ENCODE peak calls at places on chromosome 21, in seven cellular contexts. One of them, this sample, is unnamed.

GRCh38 chr21:39537571-39537970 is 75.2 kb upstream of the B3GALT5 start:
- DNase-seq in substantia nigra: no peak
- DNase-seq in C1 segment of cervical spinal cord: no peak
- DNase-seq in pancreas: no peak
- DNase-seq in EL: no peak
- DNase-seq in NCI-H774: no peak
- DNase-seq in HS-5: no peak
- DNase-seq in this sample: no peak

GRCh38 chr21:42685036-42685435 is 31.6 kb downstream of the PDE9A start:
- DNase-seq in substantia nigra: no peak
- DNase-seq in C1 segment of cervical spinal cord: no peak
- DNase-seq in pancreas: no peak
- DNase-seq in EL: no peak
- DNase-seq in NCI-H774: no peak
- DNase-seq in HS-5: no peak
- DNase-seq in this sample: no peak

GRCh38 chr21:37562920-37563640 is 196.5 kb downstream of the DYRK1A start:
- DNase-seq in substantia nigra: no peak
- DNase-seq in C1 segment of cervical spinal cord: no peak
- DNase-seq in pancreas: peak
- DNase-seq in EL: no peak
- DNase-seq in NCI-H774: no peak
- DNase-seq in HS-5: no peak
- DNase-seq in this sample: no peak

GRCh38 chr21:22342855-22343254 is 1344.6 kb downstream of the NCAM2 start:
- DNase-seq in substantia nigra: no peak
- DNase-seq in C1 segment of cervical spinal cord: no peak
- DNase-seq in pancreas: peak
- DNase-seq in EL: no peak
- DNase-seq in NCI-H774: peak
- DNase-seq in HS-5: no peak
- DNase-seq in this sample: no peak

GRCh38 chr21:24375201-24375600 is 1232.1 kb downstream of the MRPL39 start:
- DNase-seq in substantia nigra: no peak
- DNase-seq in C1 segment of cervical spinal cord: no peak
- DNase-seq in pancreas: no peak
- DNase-seq in EL: no peak
- DNase-seq in NCI-H774: no peak
- DNase-seq in HS-5: no peak
- DNase-seq in this sample: no peak

GRCh38 chr21:21101911-21102310 is 103.7 kb downstream of the NCAM2 start:
- DNase-seq in substantia nigra: peak
- DNase-seq in C1 segment of cervical spinal cord: no peak
- DNase-seq in pancreas: no peak
- DNase-seq in EL: peak
- DNase-seq in NCI-H774: no peak
- DNase-seq in HS-5: peak
- DNase-seq in this sample: no peak

GRCh38 chr21:37552496-37553399 is 186.2 kb downstream of the DYRK1A start:
- DNase-seq in substantia nigra: no peak
- DNase-seq in C1 segment of cervical spinal cord: no peak
- DNase-seq in pancreas: no peak
- DNase-seq in EL: no peak
- DNase-seq in NCI-H774: no peak
- DNase-seq in HS-5: no peak
- DNase-seq in this sample: no peak

GRCh38 chr21:15592271-15592860 is 137.4 kb upstream of the USP25 start:
- DNase-seq in substantia nigra: no peak
- DNase-seq in C1 segment of cervical spinal cord: no peak
- DNase-seq in pancreas: no peak
- DNase-seq in EL: peak
- DNase-seq in NCI-H774: peak
- DNase-seq in HS-5: peak
- DNase-seq in this sample: peak

GRCh38 chr21:43923391-43923790 is 58.4 kb downstream of the AGPAT3 start:
- DNase-seq in substantia nigra: peak
- DNase-seq in C1 segment of cervical spinal cord: no peak
- DNase-seq in pancreas: peak
- DNase-seq in EL: peak
- DNase-seq in NCI-H774: no peak
- DNase-seq in HS-5: no peak
- DNase-seq in this sample: no peak

GRCh38 chr21:45882641-45883040 is 98.9 kb upstream of the COL6A1 start:
- DNase-seq in substantia nigra: no peak
- DNase-seq in C1 segment of cervical spinal cord: no peak
- DNase-seq in pancreas: no peak
- DNase-seq in EL: no peak
- DNase-seq in NCI-H774: no peak
- DNase-seq in HS-5: no peak
- DNase-seq in this sample: no peak

GRCh38 chr21:46237474-46237873 is 8.9 kb upstream of the LSS start:
- DNase-seq in substantia nigra: no peak
- DNase-seq in C1 segment of cervical spinal cord: no peak
- DNase-seq in pancreas: no peak
- DNase-seq in EL: no peak
- DNase-seq in NCI-H774: no peak
- DNase-seq in HS-5: no peak
- DNase-seq in this sample: no peak

GRCh38 chr21:32442566-32443318 is 30.2 kb downstream of the EVA1C start:
- DNase-seq in substantia nigra: no peak
- DNase-seq in C1 segment of cervical spinal cord: no peak
- DNase-seq in pancreas: no peak
- DNase-seq in EL: no peak
- DNase-seq in NCI-H774: no peak
- DNase-seq in HS-5: no peak
- DNase-seq in this sample: no peak

GRCh38 chr21:15850645-15851044 is 120.9 kb downstream of the USP25 start:
- DNase-seq in substantia nigra: no peak
- DNase-seq in C1 segment of cervical spinal cord: no peak
- DNase-seq in pancreas: no peak
- DNase-seq in EL: peak
- DNase-seq in NCI-H774: no peak
- DNase-seq in HS-5: peak
- DNase-seq in this sample: no peak

GRCh38 chr21:9756677-9757076 is 764.7 kb upstream of the TPTE start:
- DNase-seq in substantia nigra: no peak
- DNase-seq in C1 segment of cervical spinal cord: no peak
- DNase-seq in pancreas: no peak
- DNase-seq in EL: no peak
- DNase-seq in NCI-H774: no peak
- DNase-seq in HS-5: no peak
- DNase-seq in this sample: no peak

GRCh38 chr21:43718872-43719747 is at the start of gene PDXK:
- DNase-seq in substantia nigra: peak
- DNase-seq in C1 segment of cervical spinal cord: peak
- DNase-seq in pancreas: peak
- DNase-seq in EL: peak
- DNase-seq in NCI-H774: peak
- DNase-seq in HS-5: no peak
- DNase-seq in this sample: peak

GRCh38 chr21:41228492-41228891 is 60.5 kb downstream of the BACE2 start:
- DNase-seq in substantia nigra: no peak
- DNase-seq in C1 segment of cervical spinal cord: no peak
- DNase-seq in pancreas: no peak
- DNase-seq in EL: no peak
- DNase-seq in NCI-H774: no peak
- DNase-seq in HS-5: no peak
- DNase-seq in this sample: no peak

GRCh38 chr21:17921579-17922530 is 102.7 kb upstream of the C21orf91 start:
- DNase-seq in substantia nigra: no peak
- DNase-seq in C1 segment of cervical spinal cord: no peak
- DNase-seq in pancreas: peak
- DNase-seq in EL: peak
- DNase-seq in NCI-H774: no peak
- DNase-seq in HS-5: peak
- DNase-seq in this sample: no peak

GRCh38 chr21:38088916-38089762 is 167.7 kb upstream of the KCNJ15 start:
- DNase-seq in substantia nigra: no peak
- DNase-seq in C1 segment of cervical spinal cord: no peak
- DNase-seq in pancreas: no peak
- DNase-seq in EL: no peak
- DNase-seq in NCI-H774: no peak
- DNase-seq in HS-5: no peak
- DNase-seq in this sample: no peak

GRCh38 chr21:45507523-45507875 is 34.7 kb downstream of the SLC19A1 start:
- DNase-seq in substantia nigra: no peak
- DNase-seq in C1 segment of cervical spinal cord: no peak
- DNase-seq in pancreas: no peak
- DNase-seq in EL: no peak
- DNase-seq in NCI-H774: no peak
- DNase-seq in HS-5: no peak
- DNase-seq in this sample: no peak

GRCh38 chr21:26425576-26425975 is 147.5 kb downstream of the CYYR1 start:
- DNase-seq in substantia nigra: no peak
- DNase-seq in C1 segment of cervical spinal cord: no peak
- DNase-seq in pancreas: no peak
- DNase-seq in EL: no peak
- DNase-seq in NCI-H774: no peak
- DNase-seq in HS-5: no peak
- DNase-seq in this sample: no peak

GRCh38 chr21:46515109-46515508 is 56.4 kb downstream of the DIP2A start:
- DNase-seq in substantia nigra: peak
- DNase-seq in C1 segment of cervical spinal cord: no peak
- DNase-seq in pancreas: peak
- DNase-seq in EL: peak
- DNase-seq in NCI-H774: no peak
- DNase-seq in HS-5: no peak
- DNase-seq in this sample: peak

GRCh38 chr21:27759091-27759659 is 792.3 kb upstream of the ADAMTS5 start:
- DNase-seq in substantia nigra: peak
- DNase-seq in C1 segment of cervical spinal cord: no peak
- DNase-seq in pancreas: peak
- DNase-seq in EL: peak
- DNase-seq in NCI-H774: no peak
- DNase-seq in HS-5: no peak
- DNase-seq in this sample: no peak

GRCh38 chr21:33067457-33067856 is 2.5 kb upstream of the OLIG1 start:
- DNase-seq in substantia nigra: no peak
- DNase-seq in C1 segment of cervical spinal cord: no peak
- DNase-seq in pancreas: no peak
- DNase-seq in EL: no peak
- DNase-seq in NCI-H774: no peak
- DNase-seq in HS-5: no peak
- DNase-seq in this sample: no peak

GRCh38 chr21:34582506-34583150 is 32.3 kb downstream of the RCAN1 start:
- DNase-seq in substantia nigra: no peak
- DNase-seq in C1 segment of cervical spinal cord: no peak
- DNase-seq in pancreas: no peak
- DNase-seq in EL: peak
- DNase-seq in NCI-H774: no peak
- DNase-seq in HS-5: no peak
- DNase-seq in this sample: no peak

GRCh38 chr21:37367758-37368535 is 1.4 kb downstream of the DYRK1A start:
- DNase-seq in substantia nigra: peak
- DNase-seq in C1 segment of cervical spinal cord: no peak
- DNase-seq in pancreas: peak
- DNase-seq in EL: peak
- DNase-seq in NCI-H774: no peak
- DNase-seq in HS-5: no peak
- DNase-seq in this sample: peak

GRCh38 chr21:14833221-14833620 is 231.6 kb downstream of the NRIP1 start:
- DNase-seq in substantia nigra: no peak
- DNase-seq in C1 segment of cervical spinal cord: no peak
- DNase-seq in pancreas: no peak
- DNase-seq in EL: no peak
- DNase-seq in NCI-H774: no peak
- DNase-seq in HS-5: no peak
- DNase-seq in this sample: no peak

GRCh38 chr21:16195476-16195875 is 465.7 kb downstream of the USP25 start:
- DNase-seq in substantia nigra: no peak
- DNase-seq in C1 segment of cervical spinal cord: no peak
- DNase-seq in pancreas: no peak
- DNase-seq in EL: peak
- DNase-seq in NCI-H774: no peak
- DNase-seq in HS-5: peak
- DNase-seq in this sample: peak

GRCh38 chr21:16241500-16241963 is 511.8 kb downstream of the USP25 start:
- DNase-seq in substantia nigra: no peak
- DNase-seq in C1 segment of cervical spinal cord: no peak
- DNase-seq in pancreas: no peak
- DNase-seq in EL: no peak
- DNase-seq in NCI-H774: no peak
- DNase-seq in HS-5: no peak
- DNase-seq in this sample: no peak

GRCh38 chr21:35831230-35831629 is 229.1 kb downstream of the SETD4 start:
- DNase-seq in substantia nigra: no peak
- DNase-seq in C1 segment of cervical spinal cord: no peak
- DNase-seq in pancreas: no peak
- DNase-seq in EL: no peak
- DNase-seq in NCI-H774: no peak
- DNase-seq in HS-5: no peak
- DNase-seq in this sample: no peak

GRCh38 chr21:35476616-35477395 is 427.7 kb upstream of the RUNX1 start:
- DNase-seq in substantia nigra: no peak
- DNase-seq in C1 segment of cervical spinal cord: no peak
- DNase-seq in pancreas: no peak
- DNase-seq in EL: peak
- DNase-seq in NCI-H774: no peak
- DNase-seq in HS-5: peak
- DNase-seq in this sample: no peak

GRCh38 chr21:46391773-46392172 is 66.9 kb upstream of the DIP2A start:
- DNase-seq in substantia nigra: no peak
- DNase-seq in C1 segment of cervical spinal cord: no peak
- DNase-seq in pancreas: no peak
- DNase-seq in EL: no peak
- DNase-seq in NCI-H774: no peak
- DNase-seq in HS-5: no peak
- DNase-seq in this sample: no peak

GRCh38 chr21:42653492-42654061 is at the start of gene PDE9A:
- DNase-seq in substantia nigra: peak
- DNase-seq in C1 segment of cervical spinal cord: no peak
- DNase-seq in pancreas: peak
- DNase-seq in EL: no peak
- DNase-seq in NCI-H774: no peak
- DNase-seq in HS-5: no peak
- DNase-seq in this sample: peak

GRCh38 chr21:36692844-36693143 is 6.1 kb upstream of the SIM2 start:
- DNase-seq in substantia nigra: no peak
- DNase-seq in C1 segment of cervical spinal cord: no peak
- DNase-seq in pancreas: no peak
- DNase-seq in EL: no peak
- DNase-seq in NCI-H774: no peak
- DNase-seq in HS-5: no peak
- DNase-seq in this sample: no peak

GRCh38 chr21:43189936-43190335 is 21.1 kb downstream of the CRYAA start:
- DNase-seq in substantia nigra: no peak
- DNase-seq in C1 segment of cervical spinal cord: no peak
- DNase-seq in pancreas: peak
- DNase-seq in EL: no peak
- DNase-seq in NCI-H774: no peak
- DNase-seq in HS-5: no peak
- DNase-seq in this sample: no peak

GRCh38 chr21:46057111-46057709 is 40.7 kb upstream of the COL6A2 start:
- DNase-seq in substantia nigra: no peak
- DNase-seq in C1 segment of cervical spinal cord: no peak
- DNase-seq in pancreas: no peak
- DNase-seq in EL: no peak
- DNase-seq in NCI-H774: no peak
- DNase-seq in HS-5: no peak
- DNase-seq in this sample: peak

This sample was measured in naive thymus-derived CD8-positive, alpha-beta T cell.